ENCODE peak calls at places on chromosomes 11 and 22, in five cellular contexts. H is tibial nerve, Y is heart left ventricle, X is ascending aorta, F is foreskin keratinocyte. C is an unnamed sample.

GRCh38 chr11:66624450-66624849 is 8.0 kb downstream of the RBM14 start:
- DNase-seq in H (no peak), F (no peak), X (no peak), Y (no peak), C (no peak)

GRCh38 chr22:50357222-50357621 is 14.1 kb downstream of the PPP6R2 start:
- DNase-seq in Y (no peak), H (no peak), X (no peak), F (no peak), C (no peak)

GRCh38 chr11:47396049-47396320 is 12.4 kb upstream of the SLC39A13 start:
- DNase-seq in X (no peak), H (no peak), Y (no peak), F (no peak), C (no peak)

GRCh38 chr11:65260302-65260701 is 1.5 kb upstream of the POLA2 start:
- DNase-seq in H (no peak), F (no peak), X (no peak), Y (no peak), C (no peak)

GRCh38 chr11:11047851-11048610 is 190.2 kb upstream of the ZBED5 start:
- DNase-seq in X (no peak), H (no peak), F (no peak), Y (no peak), C (no peak)

GRCh38 chr11:12473366-12473765 is 96.0 kb downstream of the PARVA start:
- DNase-seq in X (no peak), F (no peak), H (no peak), Y (no peak), C (no peak)

GRCh38 chr11:66976048-66976467 is 954 bp downstream of the C11orf86 start:
- DNase-seq in X (no peak), H (no peak), Y (no peak), F (no peak), C (no peak)

GRCh38 chr11:110087820-110088534 is 5.2 kb upstream of the ZC3H12C start:
- DNase-seq in F (no peak), H (no peak), X (no peak), Y (no peak), C (no peak)

GRCh38 chr11:120564573-120565301 is 53.2 kb downstream of the GRIK4 start:
- DNase-seq in H (no peak), F (no peak), Y (peak; percentile 69), X (no peak), C (no peak)

GRCh38 chr11:9760180-9760550 is 96.3 kb downstream of the SWAP70 start:
- DNase-seq in F (no peak), X (peak; percentile 65), H (peak; percentile 89), Y (peak; percentile 96), C (no peak)

GRCh38 chr11:68996376-68997123 is 15.8 kb upstream of the MRGPRD start:
- DNase-seq in H (no peak), Y (no peak), F (no peak), X (no peak), C (no peak)

GRCh38 chr11:57336111-57336666 is 497 bp upstream of the SSRP1 start:
- DNase-seq in Y (no peak), X (no peak), H (no peak), F (no peak), C (no peak)

GRCh38 chr22:38965614-38966378 is 8.4 kb downstream of the APOBEC3A start:
- DNase-seq in F (no peak), H (no peak), Y (no peak), X (no peak), C (no peak)

GRCh38 chr11:86062719-86063118 is 6.2 kb downstream of the PICALM start:
- DNase-seq in Y (no peak), H (no peak), F (no peak), X (no peak), C (no peak)

GRCh38 chr11:19713221-19714092 is 820 bp downstream of the NAV2 start:
- DNase-seq in Y (peak; percentile 42), X (no peak), F (peak; percentile 13), H (no peak), C (no peak)

GRCh38 chr11:119863811-119864601 is 135.0 kb upstream of the NECTIN1 start:
- DNase-seq in Y (no peak), X (no peak), H (no peak), F (no peak), C (no peak)

GRCh38 chr22:40213478-40213877 is 35.8 kb downstream of the TNRC6B start:
- DNase-seq in H (no peak), Y (no peak), F (no peak), X (no peak), C (no peak)
- H3K4me1 ChIP-seq in H (peaks cover 31% of the 10 kb centered on the region), Y (peaks cover 88% of the 10 kb centered on the region), F (no peaks in the 10 kb centered on the region), X (peaks cover 42% of the 10 kb centered on the region), C (no peaks in the 10 kb centered on the region)

GRCh38 chr11:30433831-30434230 is 110.9 kb downstream of the ARL14EP start:
- DNase-seq in Y (no peak), F (no peak), X (no peak), H (no peak), C (no peak)
- H3K27me3 ChIP-seq in Y (no peaks in the 10 kb centered on the region), F (no peaks in the 10 kb centered on the region), X (no peaks in the 10 kb centered on the region), H (no peaks in the 10 kb centered on the region), C (peaks cover 99% of the 10 kb centered on the region)

GRCh38 chr11:45165806-45166603 is 19.6 kb downstream of the PRDM11 start:
- DNase-seq in F (no peak), X (no peak), H (no peak), Y (no peak), C (no peak)

GRCh38 chr11:45163956-45164575 is 17.6 kb downstream of the PRDM11 start:
- DNase-seq in Y (peak; percentile 45), X (no peak), F (no peak), H (no peak), C (no peak)

GRCh38 chr11:45166604-45166897 is 20.1 kb downstream of the PRDM11 start:
- DNase-seq in H (no peak), Y (no peak), F (no peak), X (no peak), C (no peak)

GRCh38 chr11:45167283-45167682 is 20.8 kb downstream of the PRDM11 start:
- DNase-seq in F (no peak), X (no peak), Y (no peak), H (no peak), C (no peak)

DNA sequence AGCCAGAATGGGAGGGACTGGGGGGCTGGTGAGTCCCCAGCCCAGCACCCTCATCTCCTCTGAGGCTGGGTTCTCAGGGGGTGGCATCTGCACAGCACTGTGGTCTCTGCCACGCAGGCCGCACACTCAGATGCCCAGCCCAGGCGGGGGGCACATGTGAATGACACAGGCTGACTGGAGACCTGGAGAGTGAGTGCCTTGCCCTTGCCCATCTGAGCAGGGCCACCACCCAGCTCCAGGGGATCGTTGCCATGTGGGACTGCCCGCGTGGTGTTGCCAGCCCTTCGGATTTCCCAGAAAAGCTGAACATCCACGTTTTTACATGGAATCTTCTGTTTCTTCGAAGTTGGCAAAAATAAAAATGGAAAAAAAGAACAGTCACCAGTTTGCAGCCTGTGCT is 18.9 kb downstream of the PRDM11 start:
- DNase-seq in F (no peak), X (no peak), H (no peak), Y (no peak), C (no peak)
- H3K27ac ChIP-seq in F (no peak overlapping the region), X (peak overlapping the region; percentile 87), H (no peak overlapping the region), Y (no peak overlapping the region), C (no peak overlapping the region)

DNA sequence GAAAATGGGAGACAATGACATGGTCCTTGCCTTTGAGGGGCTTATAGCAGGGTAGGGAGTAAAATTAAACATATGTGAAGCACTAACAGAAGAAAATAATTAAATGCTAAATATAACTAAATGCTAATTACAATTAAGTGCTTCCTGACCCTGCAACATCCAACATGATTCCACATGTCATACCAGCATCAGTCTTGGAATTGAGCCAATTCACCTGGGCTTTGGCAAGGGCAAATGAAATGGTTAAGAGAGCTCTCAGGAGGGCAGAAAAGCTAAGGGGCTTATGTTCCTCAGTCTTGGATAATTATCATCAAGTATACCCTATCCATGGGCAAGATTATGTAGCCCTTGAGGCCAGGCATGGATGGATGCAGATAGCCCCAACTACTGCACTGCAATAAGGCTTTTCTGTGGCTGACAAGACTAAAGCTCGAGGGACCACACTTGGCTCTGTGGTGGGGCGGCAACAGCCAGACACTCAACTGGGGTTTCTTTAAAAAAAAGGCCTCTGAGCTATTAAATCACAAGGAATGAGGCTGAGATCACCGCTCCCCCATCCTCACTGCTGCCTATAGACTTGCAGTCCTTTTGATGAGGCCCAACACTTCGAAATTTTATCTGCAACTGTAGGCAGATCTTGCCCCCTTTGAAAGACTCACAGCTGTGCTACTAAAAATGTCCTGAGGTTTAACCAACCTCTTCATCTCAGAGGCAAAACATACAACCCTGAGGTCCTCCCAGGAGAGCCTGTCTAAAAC is 39.0 kb downstream of the IL18BP start:
- DNase-seq in X (no peak), F (no peak), Y (peak; percentile 43), H (no peak), C (no peak)
- H3K4me1 ChIP-seq in X (peaks cover 58% of the 10 kb centered on the region), F (peaks cover 25% of the 10 kb centered on the region), Y (peaks cover 70% of the 10 kb centered on the region), H (peaks cover 54% of the 10 kb centered on the region), C (peaks cover 12% of the 10 kb centered on the region)

GRCh38 chr11:122979815-122980656 is 1.6 kb downstream of the BSX start:
- DNase-seq in F (no peak), X (no peak), H (no peak), Y (no peak), C (no peak)

GRCh38 chr11:122977455-122978302 is 4.0 kb downstream of the BSX start:
- DNase-seq in H (no peak), F (no peak), Y (no peak), X (no peak), C (no peak)

GRCh38 chr11:122976734-122977454 is 4.7 kb downstream of the BSX start:
- DNase-seq in Y (no peak), H (no peak), F (no peak), X (no peak), C (no peak)

GRCh38 chr11:122978303-122978620 is 3.4 kb downstream of the BSX start:
- DNase-seq in Y (no peak), F (no peak), H (no peak), X (no peak), C (no peak)

DNA sequence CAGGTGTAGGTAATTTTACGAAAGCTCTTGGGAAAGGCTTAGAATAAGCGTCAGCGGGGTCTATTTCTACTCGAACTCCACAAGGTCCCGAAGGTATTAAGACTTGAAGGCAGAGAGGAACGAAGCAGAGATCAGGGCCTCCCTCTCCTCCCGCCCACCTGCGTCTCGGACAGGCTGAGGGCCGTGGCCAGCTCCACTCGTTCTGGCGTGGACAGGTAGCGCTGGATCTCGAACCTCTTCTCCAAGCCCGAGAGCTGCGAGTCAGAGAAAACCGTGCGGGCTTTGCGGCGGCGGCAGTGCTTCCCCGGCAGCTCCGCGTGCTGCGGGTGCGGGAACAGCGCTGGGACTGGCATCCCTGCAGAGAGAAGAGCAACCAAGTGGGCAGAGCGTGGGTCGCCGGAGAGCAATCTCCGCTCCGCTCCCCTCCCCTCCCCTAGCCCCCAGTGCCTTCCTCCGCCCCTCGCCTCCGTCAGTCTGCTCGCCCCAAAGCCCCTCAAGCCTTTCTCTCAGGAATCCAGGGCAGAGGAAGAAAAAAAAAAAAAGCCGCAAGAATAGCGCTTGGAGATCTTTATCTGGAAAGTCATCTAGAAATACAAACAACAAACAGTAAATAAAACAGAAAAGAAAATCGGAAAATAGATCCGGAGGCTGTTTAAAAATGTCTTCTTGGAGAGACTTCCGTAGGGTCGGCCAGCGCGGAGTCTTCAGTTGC is 2.4 kb downstream of the BSX start:
- DNase-seq in X (no peak), H (no peak), Y (no peak), F (no peak), C (no peak)
- H3K27me3 ChIP-seq in X (peaks cover 42% of the 10 kb centered on the region), H (peaks cover 2% of the 10 kb centered on the region), Y (peaks cover 100% of the 10 kb centered on the region), F (peaks cover 100% of the 10 kb centered on the region), C (peaks cover 94% of the 10 kb centered on the region)